ENCODE peak calls at places on chromosomes 1 and 21, in ten cellular contexts. One of them, this sample, is unnamed.

GRCh38 chr21:45312296-45312695 is 24.6 kb upstream of the POFUT2 start:
- DNase-seq in AG04450: no peak
- DNase-seq in left ventricle myocardium superior: no peak
- DNase-seq in H9: no peak
- DNase-seq in NCI-H446 treated with DMSO at 0.1 percent for 48 hours: no peak
- DNase-seq in cerebellar cortex: no peak
- DNase-seq in fibroblast of the conjunctiva: no peak
- DNase-seq in activated CD4-positive, alpha-beta T cell treated with anti-CD3 and anti-CD28 coated beads, Interleukin-2, amount 50 U/mL, for 48 hours: no peak
- DNase-seq in psoas muscle: no peak
- DNase-seq in stimulated activated CD4-positive, alpha-beta T cell treated with anti-CD3 and anti-CD28 coated beads, Interleukin-1b, Interleukin-23, amount 100 ng/mL, for 48 hours: no peak
- DNase-seq in this sample: no peak

GRCh38 chr1:26536081-26536480 is 6.5 kb downstream of the RPS6KA1 start:
- DNase-seq in fibroblast of the conjunctiva: no peak
- DNase-seq in H9: no peak
- DNase-seq in activated CD4-positive, alpha-beta T cell treated with anti-CD3 and anti-CD28 coated beads, Interleukin-2, amount 50 U/mL, for 48 hours: no peak
- DNase-seq in cerebellar cortex: no peak
- DNase-seq in psoas muscle: no peak
- DNase-seq in NCI-H446 treated with DMSO at 0.1 percent for 48 hours: no peak
- DNase-seq in left ventricle myocardium superior: no peak
- DNase-seq in stimulated activated CD4-positive, alpha-beta T cell treated with anti-CD3 and anti-CD28 coated beads, Interleukin-1b, Interleukin-23, amount 100 ng/mL, for 48 hours: no peak
- DNase-seq in AG04450: no peak
- DNase-seq in this sample: no peak

GRCh38 chr1:23742670-23743286 is 493 bp upstream of the ELOA start:
- DNase-seq in fibroblast of the conjunctiva: no peak
- DNase-seq in AG04450: no peak
- DNase-seq in left ventricle myocardium superior: no peak
- DNase-seq in psoas muscle: peak
- DNase-seq in NCI-H446 treated with DMSO at 0.1 percent for 48 hours: no peak
- DNase-seq in stimulated activated CD4-positive, alpha-beta T cell treated with anti-CD3 and anti-CD28 coated beads, Interleukin-1b, Interleukin-23, amount 100 ng/mL, for 48 hours: peak
- DNase-seq in H9: peak
- DNase-seq in cerebellar cortex: no peak
- DNase-seq in activated CD4-positive, alpha-beta T cell treated with anti-CD3 and anti-CD28 coated beads, Interleukin-2, amount 50 U/mL, for 48 hours: peak
- DNase-seq in this sample: peak

GRCh38 chr21:36658926-36659325 is 40.0 kb upstream of the SIM2 start:
- DNase-seq in left ventricle myocardium superior: no peak
- DNase-seq in fibroblast of the conjunctiva: no peak
- DNase-seq in AG04450: no peak
- DNase-seq in stimulated activated CD4-positive, alpha-beta T cell treated with anti-CD3 and anti-CD28 coated beads, Interleukin-1b, Interleukin-23, amount 100 ng/mL, for 48 hours: no peak
- DNase-seq in activated CD4-positive, alpha-beta T cell treated with anti-CD3 and anti-CD28 coated beads, Interleukin-2, amount 50 U/mL, for 48 hours: no peak
- DNase-seq in psoas muscle: no peak
- DNase-seq in cerebellar cortex: no peak
- DNase-seq in NCI-H446 treated with DMSO at 0.1 percent for 48 hours: no peak
- DNase-seq in H9: no peak
- DNase-seq in this sample: no peak

GRCh38 chr1:77762072-77762476 is 2.4 kb upstream of the USP33 start:
- DNase-seq in stimulated activated CD4-positive, alpha-beta T cell treated with anti-CD3 and anti-CD28 coated beads, Interleukin-1b, Interleukin-23, amount 100 ng/mL, for 48 hours: no peak
- DNase-seq in fibroblast of the conjunctiva: no peak
- DNase-seq in psoas muscle: no peak
- DNase-seq in AG04450: peak
- DNase-seq in left ventricle myocardium superior: no peak
- DNase-seq in NCI-H446 treated with DMSO at 0.1 percent for 48 hours: no peak
- DNase-seq in H9: no peak
- DNase-seq in cerebellar cortex: no peak
- DNase-seq in activated CD4-positive, alpha-beta T cell treated with anti-CD3 and anti-CD28 coated beads, Interleukin-2, amount 50 U/mL, for 48 hours: no peak
- DNase-seq in this sample: no peak

GRCh38 chr1:160193832-160194736 is 3.7 kb downstream of the CASQ1 start:
- DNase-seq in left ventricle myocardium superior: no peak
- DNase-seq in H9: no peak
- DNase-seq in fibroblast of the conjunctiva: no peak
- DNase-seq in cerebellar cortex: no peak
- DNase-seq in activated CD4-positive, alpha-beta T cell treated with anti-CD3 and anti-CD28 coated beads, Interleukin-2, amount 50 U/mL, for 48 hours: no peak
- DNase-seq in psoas muscle: no peak
- DNase-seq in AG04450: no peak
- DNase-seq in stimulated activated CD4-positive, alpha-beta T cell treated with anti-CD3 and anti-CD28 coated beads, Interleukin-1b, Interleukin-23, amount 100 ng/mL, for 48 hours: no peak
- DNase-seq in NCI-H446 treated with DMSO at 0.1 percent for 48 hours: no peak
- DNase-seq in this sample: no peak

GRCh38 chr1:204084247-204084772 is 11.4 kb downstream of the SOX13 start:
- DNase-seq in left ventricle myocardium superior: peak
- DNase-seq in psoas muscle: peak
- DNase-seq in fibroblast of the conjunctiva: no peak
- DNase-seq in stimulated activated CD4-positive, alpha-beta T cell treated with anti-CD3 and anti-CD28 coated beads, Interleukin-1b, Interleukin-23, amount 100 ng/mL, for 48 hours: no peak
- DNase-seq in NCI-H446 treated with DMSO at 0.1 percent for 48 hours: peak
- DNase-seq in cerebellar cortex: peak
- DNase-seq in H9: peak
- DNase-seq in activated CD4-positive, alpha-beta T cell treated with anti-CD3 and anti-CD28 coated beads, Interleukin-2, amount 50 U/mL, for 48 hours: no peak
- DNase-seq in AG04450: no peak
- DNase-seq in this sample: peak

GRCh38 chr21:43343992-43344886 is 82.7 kb downstream of the SIK1 start:
- DNase-seq in NCI-H446 treated with DMSO at 0.1 percent for 48 hours: no peak
- DNase-seq in stimulated activated CD4-positive, alpha-beta T cell treated with anti-CD3 and anti-CD28 coated beads, Interleukin-1b, Interleukin-23, amount 100 ng/mL, for 48 hours: no peak
- DNase-seq in activated CD4-positive, alpha-beta T cell treated with anti-CD3 and anti-CD28 coated beads, Interleukin-2, amount 50 U/mL, for 48 hours: no peak
- DNase-seq in left ventricle myocardium superior: no peak
- DNase-seq in cerebellar cortex: peak
- DNase-seq in psoas muscle: peak
- DNase-seq in AG04450: no peak
- DNase-seq in H9: no peak
- DNase-seq in fibroblast of the conjunctiva: no peak
- DNase-seq in this sample: no peak

GRCh38 chr1:179921472-179921871 is 33.1 kb upstream of the CEP350 start:
- DNase-seq in cerebellar cortex: peak
- DNase-seq in psoas muscle: no peak
- DNase-seq in stimulated activated CD4-positive, alpha-beta T cell treated with anti-CD3 and anti-CD28 coated beads, Interleukin-1b, Interleukin-23, amount 100 ng/mL, for 48 hours: no peak
- DNase-seq in H9: no peak
- DNase-seq in fibroblast of the conjunctiva: no peak
- DNase-seq in AG04450: no peak
- DNase-seq in left ventricle myocardium superior: no peak
- DNase-seq in activated CD4-positive, alpha-beta T cell treated with anti-CD3 and anti-CD28 coated beads, Interleukin-2, amount 50 U/mL, for 48 hours: no peak
- DNase-seq in NCI-H446 treated with DMSO at 0.1 percent for 48 hours: no peak
- DNase-seq in this sample: no peak

GRCh38 chr1:56285554-56286402 is 293.6 kb downstream of the PLPP3 start:
- DNase-seq in stimulated activated CD4-positive, alpha-beta T cell treated with anti-CD3 and anti-CD28 coated beads, Interleukin-1b, Interleukin-23, amount 100 ng/mL, for 48 hours: no peak
- DNase-seq in cerebellar cortex: no peak
- DNase-seq in H9: no peak
- DNase-seq in fibroblast of the conjunctiva: no peak
- DNase-seq in psoas muscle: no peak
- DNase-seq in NCI-H446 treated with DMSO at 0.1 percent for 48 hours: no peak
- DNase-seq in left ventricle myocardium superior: no peak
- DNase-seq in AG04450: no peak
- DNase-seq in activated CD4-positive, alpha-beta T cell treated with anti-CD3 and anti-CD28 coated beads, Interleukin-2, amount 50 U/mL, for 48 hours: no peak
- DNase-seq in this sample: no peak

GRCh38 chr1:17475729-17476128 is 36.3 kb upstream of the RCC2 start:
- DNase-seq in NCI-H446 treated with DMSO at 0.1 percent for 48 hours: no peak
- DNase-seq in fibroblast of the conjunctiva: peak
- DNase-seq in H9: peak
- DNase-seq in cerebellar cortex: no peak
- DNase-seq in stimulated activated CD4-positive, alpha-beta T cell treated with anti-CD3 and anti-CD28 coated beads, Interleukin-1b, Interleukin-23, amount 100 ng/mL, for 48 hours: peak
- DNase-seq in activated CD4-positive, alpha-beta T cell treated with anti-CD3 and anti-CD28 coated beads, Interleukin-2, amount 50 U/mL, for 48 hours: no peak
- DNase-seq in AG04450: peak
- DNase-seq in psoas muscle: no peak
- DNase-seq in left ventricle myocardium superior: no peak
- DNase-seq in this sample: peak

GRCh38 chr21:42688841-42689371 is 35.5 kb downstream of the PDE9A start:
- DNase-seq in activated CD4-positive, alpha-beta T cell treated with anti-CD3 and anti-CD28 coated beads, Interleukin-2, amount 50 U/mL, for 48 hours: no peak
- DNase-seq in left ventricle myocardium superior: no peak
- DNase-seq in AG04450: no peak
- DNase-seq in fibroblast of the conjunctiva: no peak
- DNase-seq in stimulated activated CD4-positive, alpha-beta T cell treated with anti-CD3 and anti-CD28 coated beads, Interleukin-1b, Interleukin-23, amount 100 ng/mL, for 48 hours: no peak
- DNase-seq in cerebellar cortex: no peak
- DNase-seq in NCI-H446 treated with DMSO at 0.1 percent for 48 hours: no peak
- DNase-seq in H9: no peak
- DNase-seq in psoas muscle: no peak
- DNase-seq in this sample: no peak

GRCh38 chr1:81119319-81119718 is 681.4 kb upstream of the ADGRL2 start:
- DNase-seq in left ventricle myocardium superior: no peak
- DNase-seq in cerebellar cortex: no peak
- DNase-seq in fibroblast of the conjunctiva: no peak
- DNase-seq in NCI-H446 treated with DMSO at 0.1 percent for 48 hours: no peak
- DNase-seq in AG04450: no peak
- DNase-seq in activated CD4-positive, alpha-beta T cell treated with anti-CD3 and anti-CD28 coated beads, Interleukin-2, amount 50 U/mL, for 48 hours: no peak
- DNase-seq in psoas muscle: no peak
- DNase-seq in stimulated activated CD4-positive, alpha-beta T cell treated with anti-CD3 and anti-CD28 coated beads, Interleukin-1b, Interleukin-23, amount 100 ng/mL, for 48 hours: no peak
- DNase-seq in H9: no peak
- DNase-seq in this sample: no peak

GRCh38 chr1:90114521-90115141 is 119.7 kb downstream of the ZNF326 start:
- DNase-seq in fibroblast of the conjunctiva: peak
- DNase-seq in left ventricle myocardium superior: no peak
- DNase-seq in NCI-H446 treated with DMSO at 0.1 percent for 48 hours: peak
- DNase-seq in AG04450: peak
- DNase-seq in cerebellar cortex: peak
- DNase-seq in activated CD4-positive, alpha-beta T cell treated with anti-CD3 and anti-CD28 coated beads, Interleukin-2, amount 50 U/mL, for 48 hours: no peak
- DNase-seq in H9: no peak
- DNase-seq in psoas muscle: no peak
- DNase-seq in stimulated activated CD4-positive, alpha-beta T cell treated with anti-CD3 and anti-CD28 coated beads, Interleukin-1b, Interleukin-23, amount 100 ng/mL, for 48 hours: no peak
- DNase-seq in this sample: no peak

GRCh38 chr1:180542530-180543171 is 16.1 kb upstream of the OVAAL start:
- DNase-seq in fibroblast of the conjunctiva: no peak
- DNase-seq in AG04450: no peak
- DNase-seq in psoas muscle: no peak
- DNase-seq in H9: no peak
- DNase-seq in cerebellar cortex: no peak
- DNase-seq in NCI-H446 treated with DMSO at 0.1 percent for 48 hours: peak
- DNase-seq in left ventricle myocardium superior: no peak
- DNase-seq in stimulated activated CD4-positive, alpha-beta T cell treated with anti-CD3 and anti-CD28 coated beads, Interleukin-1b, Interleukin-23, amount 100 ng/mL, for 48 hours: no peak
- DNase-seq in activated CD4-positive, alpha-beta T cell treated with anti-CD3 and anti-CD28 coated beads, Interleukin-2, amount 50 U/mL, for 48 hours: no peak
- DNase-seq in this sample: no peak

GRCh38 chr1:98049370-98050115 is 128.7 kb upstream of the DPYD start:
- DNase-seq in activated CD4-positive, alpha-beta T cell treated with anti-CD3 and anti-CD28 coated beads, Interleukin-2, amount 50 U/mL, for 48 hours: no peak
- DNase-seq in psoas muscle: no peak
- DNase-seq in fibroblast of the conjunctiva: no peak
- DNase-seq in left ventricle myocardium superior: peak
- DNase-seq in stimulated activated CD4-positive, alpha-beta T cell treated with anti-CD3 and anti-CD28 coated beads, Interleukin-1b, Interleukin-23, amount 100 ng/mL, for 48 hours: no peak
- DNase-seq in H9: peak
- DNase-seq in NCI-H446 treated with DMSO at 0.1 percent for 48 hours: no peak
- DNase-seq in cerebellar cortex: no peak
- DNase-seq in AG04450: no peak
- DNase-seq in this sample: peak

This sample was measured in adrenal gland.